ENCODE peak calls at places on chromosomes 16 and 17, in nine cellular contexts. B is heart left ventricle, Z is hepatocyte, O is HCT116, V is right lobe of liver, D is lower lobe of right lung, J is GM23338, U is colonic mucosa, G is PC-3. F is an unnamed sample.

GRCh38 chr16:22670044-22670536 is 143.9 kb upstream of the HS3ST2 start:
- DNase-seq in B (no peak), Z (no peak), O (no peak), V (no peak), D (no peak), J (no peak), U (no peak), G (no peak), F (no peak)

GRCh38 chr17:80243526-80244433 is 16.9 kb upstream of the RNF213 start:
- DNase-seq in B (no peak), Z (no peak), O (no peak), V (no peak), D (peak), J (no peak), U (no peak), G (no peak), F (peak)

GRCh38 chr17:53313746-53314145 is 509.0 kb upstream of the KIF2B start:
- DNase-seq in B (no peak), Z (no peak), O (no peak), V (no peak), D (no peak), J (no peak), U (no peak), G (peak), F (no peak)

GRCh38 chr17:58516644-58517377 is 2.4 kb upstream of the MTMR4 start:
- DNase-seq in B (no peak), Z (peak), O (no peak), V (peak), D (no peak), J (no peak), U (peak), G (no peak), F (no peak)

GRCh38 chr17:76274559-76274956 is 9.4 kb downstream of the UBALD2 start:
- DNase-seq in B (no peak), Z (no peak), O (no peak), V (no peak), D (no peak), J (no peak), U (no peak), G (no peak), F (no peak)

GRCh38 chr16:50680907-50681885 is at the start of gene SNX20:
- DNase-seq in B (peak), Z (no peak), O (no peak), V (no peak), D (peak), J (no peak), U (peak), G (no peak), F (peak)

GRCh38 chr17:73589096-73589980 is 54.9 kb downstream of the SDK2 start:
- DNase-seq in B (no peak), Z (no peak), O (no peak), V (no peak), D (no peak), J (no peak), U (no peak), G (no peak), F (peak)

GRCh38 chr17:15475620-15476354 is 8.4 kb upstream of the CDRT4 start:
- DNase-seq in B (no peak), Z (peak), O (no peak), V (no peak), D (no peak), J (no peak), U (no peak), G (no peak), F (no peak)

GRCh38 chr17:7238418-7239090 is 703 bp downstream of the PHF23 start:
- DNase-seq in B (no peak), Z (peak), O (no peak), V (no peak), D (no peak), J (no peak), U (no peak), G (no peak), F (peak)

GRCh38 chr17:64399071-64399766 is 8.6 kb upstream of the PECAM1 start:
- DNase-seq in B (no peak), Z (no peak), O (no peak), V (peak), D (no peak), J (no peak), U (no peak), G (peak), F (no peak)

GRCh38 chr17:50909765-50910661 is 43.9 kb upstream of the TOB1 start:
- DNase-seq in B (no peak), Z (no peak), O (no peak), V (peak), D (no peak), J (no peak), U (no peak), G (no peak), F (no peak)

GRCh38 chr16:67255553-67256030 is 6.8 kb downstream of the SLC9A5 start:
- DNase-seq in B (no peak), Z (no peak), O (no peak), V (no peak), D (no peak), J (no peak), U (no peak), G (no peak), F (no peak)

GRCh38 chr16:52191533-52192134 is 355.3 kb downstream of the TOX3 start:
- DNase-seq in B (peak), Z (peak), O (peak), V (peak), D (peak), J (peak), U (peak), G (peak), F (peak)

GRCh38 chr16:82010649-82011048 is 621 bp downstream of the SDR42E1 start:
- DNase-seq in B (no peak), Z (no peak), O (no peak), V (no peak), D (no peak), J (no peak), U (no peak), G (no peak), F (no peak)
- H3K4me3 ChIP-seq in B (no peak), Z (no peak), O (peak), V (peak), D (peak), J (no peak), U (peak), G (no peak), F (peak)

GRCh38 chr16:12837344-12837743 is 33.7 kb upstream of the CPPED1 start:
- DNase-seq in B (no peak), Z (no peak), O (no peak), V (no peak), D (no peak), J (no peak), U (no peak), G (no peak), F (no peak)

GRCh38 chr16:12833939-12834338 is 30.3 kb upstream of the CPPED1 start:
- DNase-seq in B (no peak), Z (peak), O (peak), V (no peak), D (no peak), J (peak), U (no peak), G (peak), F (no peak)

GRCh38 chr16:12837756-12838155 is 34.1 kb upstream of the CPPED1 start:
- DNase-seq in B (no peak), Z (no peak), O (no peak), V (no peak), D (no peak), J (no peak), U (no peak), G (no peak), F (no peak)
- H3K27ac ChIP-seq in B (no peak), Z (no peak), O (no peak), V (no peak), D (no peak), J (no peak), U (no peak), G (no peak), F (no peak)

DNA sequence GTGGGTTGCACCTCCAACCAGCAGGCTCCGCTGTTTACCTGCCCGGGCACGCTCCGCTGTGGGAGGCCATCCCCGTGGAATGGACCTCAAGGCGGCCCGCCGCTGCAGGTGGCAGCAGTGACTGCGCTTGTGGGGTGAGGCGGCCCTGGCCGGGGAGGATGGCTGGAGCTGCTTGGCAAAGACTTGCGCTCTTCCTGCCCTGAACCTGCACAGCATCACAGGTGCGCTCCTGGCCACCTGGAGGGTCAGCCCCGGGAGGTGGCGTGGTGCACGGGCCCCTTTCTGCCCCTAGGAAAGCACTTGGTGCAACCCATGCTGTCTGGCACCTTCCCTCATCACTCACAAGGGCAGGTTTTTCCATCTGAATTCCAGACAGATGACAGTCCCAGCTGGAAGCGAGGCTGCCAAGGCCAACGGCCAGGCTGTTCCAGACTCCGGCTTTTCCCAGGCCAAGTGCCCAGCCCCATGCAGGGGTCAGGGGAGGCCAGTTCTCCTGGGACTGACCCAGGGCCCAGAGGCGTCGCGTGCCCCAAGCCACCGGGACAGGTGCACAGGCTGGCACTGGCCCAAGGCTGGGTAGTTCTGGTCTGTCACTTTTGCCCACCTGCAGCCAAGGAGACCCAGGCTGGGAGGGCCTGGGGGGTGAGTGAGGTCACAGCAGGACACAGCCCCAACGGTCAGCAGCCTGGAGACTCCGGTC is 13.3 kb downstream of the UTS2R start:
- DNase-seq in B (peak), Z (no peak), O (no peak), V (peak), D (peak), J (peak), U (no peak), G (peak), F (peak)
- TF ChIP-seq CTCF in B (no peak), Z (peak), O (peak), V (peak), D (peak), J (peak), U (no peak), G (peak), F (no peak)

GRCh38 chr16:3098459-3099394 is at the start of gene ZSCAN10:
- DNase-seq in B (no peak), Z (no peak), O (no peak), V (no peak), D (no peak), J (peak), U (no peak), G (no peak), F (no peak)
- H3K4me3 ChIP-seq in B (peak), Z (no peak), O (no peak), V (peak), D (peak), J (peak), U (no peak), G (no peak), F (peak)

GRCh38 chr16:12094537-12095265 is 118.2 kb downstream of the SNX29 start:
- DNase-seq in B (no peak), Z (no peak), O (no peak), V (peak), D (no peak), J (no peak), U (no peak), G (no peak), F (no peak)

GRCh38 chr16:12093902-12094301 is 117.4 kb downstream of the SNX29 start:
- DNase-seq in B (no peak), Z (no peak), O (no peak), V (no peak), D (no peak), J (no peak), U (no peak), G (no peak), F (no peak)

GRCh38 chr16:12091569-12092346 is 115.2 kb downstream of the SNX29 start:
- DNase-seq in B (no peak), Z (no peak), O (no peak), V (peak), D (peak), J (no peak), U (no peak), G (peak), F (no peak)

GRCh38 chr16:12090162-12090552 is 113.6 kb downstream of the SNX29 start:
- DNase-seq in B (no peak), Z (no peak), O (no peak), V (peak), D (peak), J (peak), U (no peak), G (no peak), F (peak)

DNA sequence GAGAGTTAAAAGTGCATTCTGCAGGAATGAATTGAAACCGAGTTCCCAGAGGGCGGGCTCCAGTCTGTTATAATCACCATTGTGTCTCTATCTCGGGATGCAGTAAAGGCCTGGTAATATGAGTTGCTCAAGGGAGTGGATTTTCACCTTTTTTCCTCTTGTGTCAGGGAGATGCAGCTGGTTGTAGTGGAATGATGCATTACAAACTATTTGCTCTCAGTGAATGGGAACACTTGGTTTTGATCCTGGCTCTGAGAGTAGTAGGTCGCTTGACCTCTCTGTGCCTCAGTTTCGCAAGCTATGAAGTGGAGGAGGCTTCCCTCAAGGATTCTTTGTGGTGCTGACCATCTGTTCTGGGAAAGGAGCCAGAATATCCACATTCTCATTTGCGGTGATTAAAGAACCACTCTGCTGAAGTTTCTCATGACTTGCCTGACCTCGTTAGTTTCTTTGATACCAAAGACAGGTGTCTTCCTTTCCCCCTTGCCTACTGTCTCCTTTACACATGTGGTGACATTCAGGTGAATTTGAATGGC is 115.9 kb downstream of the SNX29 start:
- DNase-seq in B (no peak), Z (no peak), O (peak), V (no peak), D (peak), J (no peak), U (no peak), G (peak), F (peak)
- H3K27ac ChIP-seq in B (peak), Z (peak), O (peak), V (no peak), D (peak), J (peak), U (no peak), G (peak), F (peak)

GRCh38 chr17:78694805-78695531 is 87.1 kb downstream of the CYTH1 start:
- DNase-seq in B (no peak), Z (no peak), O (no peak), V (no peak), D (no peak), J (no peak), U (no peak), G (no peak), F (no peak)
- TF ChIP-seq CTCF in B (no peak), Z (no peak), O (no peak), V (no peak), D (no peak), J (no peak), U (no peak), G (no peak), F (no peak)

GRCh38 chr17:48994548-48995331 is 2.4 kb upstream of the IGF2BP1 start:
- DNase-seq in B (no peak), Z (no peak), O (no peak), V (no peak), D (no peak), J (no peak), U (no peak), G (no peak), F (no peak)

GRCh38 chr17:48993305-48993704 is 3.9 kb upstream of the IGF2BP1 start:
- DNase-seq in B (no peak), Z (no peak), O (no peak), V (no peak), D (no peak), J (no peak), U (no peak), G (no peak), F (no peak)

GRCh38 chr17:48992433-48992832 is 4.8 kb upstream of the IGF2BP1 start:
- DNase-seq in B (no peak), Z (no peak), O (no peak), V (no peak), D (no peak), J (no peak), U (no peak), G (no peak), F (no peak)

GRCh38 chr17:48989100-48989499 is 8.1 kb upstream of the IGF2BP1 start:
- DNase-seq in B (no peak), Z (no peak), O (no peak), V (no peak), D (no peak), J (no peak), U (no peak), G (no peak), F (no peak)

DNA sequence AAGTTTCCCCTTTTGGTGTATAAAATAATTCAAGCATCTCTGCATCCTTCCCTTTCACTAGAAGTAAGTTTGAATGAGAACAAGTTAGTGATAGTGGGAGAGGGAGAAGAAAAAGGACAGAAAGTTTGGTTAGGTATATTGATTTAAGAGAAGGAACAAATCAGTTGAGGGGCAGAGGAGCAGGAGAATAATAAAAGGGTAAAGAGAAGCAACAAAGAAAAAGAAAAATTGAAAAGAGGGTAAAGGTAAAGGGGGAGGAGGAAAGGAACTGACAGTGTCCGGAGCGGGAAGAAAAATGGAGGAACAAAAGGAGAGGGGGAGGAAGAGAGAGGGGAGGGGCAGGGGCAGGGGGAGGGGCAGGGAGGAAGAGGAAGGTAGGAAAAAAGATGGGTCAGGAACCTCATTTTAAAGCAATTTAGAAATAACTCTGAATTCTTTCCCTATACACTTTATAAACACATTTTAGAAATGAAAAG is 6.3 kb upstream of the IGF2BP1 start:
- DNase-seq in B (no peak), Z (no peak), O (no peak), V (no peak), D (no peak), J (peak), U (no peak), G (no peak), F (no peak)
- H3K4me3 ChIP-seq in B (no peak), Z (no peak), O (no peak), V (no peak), D (no peak), J (peak), U (no peak), G (no peak), F (no peak)

GRCh38 chr16:30986129-30986991 is 1.4 kb downstream of the HSD3B7 start:
- DNase-seq in B (no peak), Z (no peak), O (no peak), V (no peak), D (no peak), J (no peak), U (no peak), G (no peak), F (no peak)

GRCh38 chr16:30983289-30983889 is 1.6 kb upstream of the HSD3B7 start:
- DNase-seq in B (no peak), Z (no peak), O (no peak), V (no peak), D (no peak), J (no peak), U (no peak), G (no peak), F (no peak)

GRCh38 chr16:30983898-30984610 is 953 bp upstream of the HSD3B7 start:
- DNase-seq in B (no peak), Z (no peak), O (no peak), V (no peak), D (no peak), J (no peak), U (no peak), G (no peak), F (no peak)

GRCh38 chr16:30985401-30986128 is 558 bp downstream of the HSD3B7 start:
- DNase-seq in B (no peak), Z (peak), O (peak), V (peak), D (peak), J (peak), U (peak), G (peak), F (no peak)

DNA sequence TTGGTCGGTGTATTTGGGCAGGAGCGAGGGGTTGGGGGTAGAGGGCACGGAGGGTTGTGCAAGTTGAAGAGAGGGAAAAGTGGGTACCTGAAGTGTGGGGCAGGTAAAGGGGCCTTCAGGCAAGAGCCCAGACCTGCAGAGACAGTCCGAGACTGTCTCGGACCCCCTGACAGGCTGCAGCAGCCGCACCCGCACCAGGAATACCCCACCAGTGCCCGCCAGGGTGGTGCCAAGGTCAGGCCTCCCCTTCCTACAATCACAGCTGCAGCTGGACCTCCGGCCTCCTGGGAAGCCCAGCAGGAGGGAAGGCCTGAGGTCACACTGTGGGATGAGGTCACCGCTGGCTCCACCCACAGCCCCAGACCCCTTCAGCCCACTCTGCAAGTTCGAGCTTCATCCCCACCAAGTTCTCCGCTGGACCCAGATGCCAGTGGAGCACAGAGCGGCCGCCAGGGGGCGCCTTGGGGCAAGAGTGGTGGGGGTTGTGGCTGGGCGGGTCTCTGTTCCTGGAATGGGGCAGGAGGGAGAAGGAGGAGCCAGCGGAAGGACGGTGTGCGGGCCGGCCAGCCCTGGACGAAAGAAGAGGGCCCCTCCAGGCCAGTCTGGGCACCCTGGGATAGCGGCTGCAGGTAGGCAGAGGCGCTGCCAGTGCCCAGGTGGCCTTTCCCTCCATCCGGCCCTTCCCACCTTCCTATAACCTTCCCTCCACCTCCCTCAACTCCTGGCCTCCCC is at the start of gene HSD3B7:
- DNase-seq in B (peak), Z (peak), O (peak), V (peak), D (peak), J (peak), U (peak), G (peak), F (peak)
- H3K27ac ChIP-seq in B (peak), Z (peak), O (peak), V (peak), D (peak), J (peak), U (peak), G (no peak), F (no peak)

DNA sequence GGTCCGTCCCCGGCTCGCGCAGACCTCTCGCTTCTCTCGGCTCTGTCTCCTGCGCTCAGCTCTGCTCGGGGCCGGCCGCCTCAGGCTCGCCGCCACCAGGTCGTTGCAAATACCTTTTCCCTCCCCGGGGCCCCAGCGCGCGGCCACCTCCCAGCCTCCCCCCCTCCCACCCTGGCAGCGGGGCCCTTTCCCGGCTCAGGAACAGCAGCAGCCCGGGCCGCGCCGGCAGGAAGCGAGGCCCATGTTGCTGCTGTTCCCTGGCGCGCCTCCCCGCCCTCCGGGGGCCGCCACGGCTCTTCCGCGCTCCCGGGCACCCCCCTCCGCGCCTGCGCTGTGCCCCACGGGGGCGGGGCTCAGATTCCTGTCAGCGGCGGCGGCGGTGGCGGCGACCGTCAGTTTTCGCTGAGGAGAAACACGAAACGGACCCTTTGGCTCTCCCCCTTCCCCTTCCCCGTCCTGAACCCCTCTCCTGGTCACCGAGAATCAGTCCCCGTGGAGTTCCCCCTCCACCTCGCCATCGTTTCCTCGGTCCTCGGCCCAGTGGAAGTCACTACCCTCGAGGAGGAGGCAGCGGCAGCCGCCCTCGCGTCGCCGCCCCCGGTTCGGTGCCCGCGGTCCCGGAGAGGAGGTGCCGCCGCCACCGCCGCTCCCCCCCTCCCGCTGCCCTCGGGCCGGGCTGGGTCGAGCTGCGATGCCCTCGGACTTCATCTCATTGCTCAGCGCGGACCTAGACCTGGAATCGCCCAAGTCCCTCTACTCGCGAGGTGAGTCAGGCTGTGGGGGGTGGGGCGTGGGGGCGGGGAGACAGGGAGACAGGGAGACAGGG is at the start of gene NFAT5:
- DNase-seq in B (peak), Z (peak), O (peak), V (peak), D (peak), J (peak), U (peak), G (peak), F (peak)
- TF ChIP-seq CTCF in B (no peak), Z (peak), O (no peak), V (no peak), D (peak), J (peak), U (no peak), G (no peak), F (no peak)

F was measured in left lung.